ENCODE peak calls at places on chromosome 20, in ten cellular contexts. P is tibial artery, K is prostate gland, Y is OCI-LY7, S is fibroblast of lung, N is mammary epithelial cell, W is psoas muscle, B is A549, U is tibial nerve, Q is IMR-90. G is an unnamed sample. For H3K9me3, the result is how much of the 10 kb centered on the place peaks cover.

GRCh38 chr20:31821427-31821826 is 2.3 kb downstream of the MYLK2 start:
- DNase-seq in Q (no peak), S (no peak), N (no peak), Y (no peak), U (no peak), B (no peak), W (peak), P (no peak), K (no peak), G (no peak)

GRCh38 chr20:33014336-33015113 is 7.0 kb downstream of the BPIFB2 start:
- DNase-seq in S (no peak), P (no peak), Q (no peak), K (no peak), N (no peak), Y (no peak), U (no peak), W (no peak), B (no peak), G (no peak)

GRCh38 chr20:48286571-48287551 is 501.6 kb upstream of the SULF2 start:
- DNase-seq in P (no peak), Q (no peak), B (no peak), K (no peak), U (peak), S (peak), W (no peak), N (no peak), Y (no peak), G (no peak)

GRCh38 chr20:6008254-6008653 is 45.6 kb downstream of the LRRN4 start:
- DNase-seq in B (peak), P (peak), W (peak), K (peak), S (peak), Q (peak), Y (no peak), U (peak), N (peak), G (no peak)

GRCh38 chr20:21396921-21397340 is 395 bp downstream of the NKX2-4 start:
- DNase-seq in Q (no peak), B (no peak), K (no peak), U (no peak), W (no peak), P (no peak), S (no peak), N (no peak), Y (no peak), G (no peak)

GRCh38 chr20:22866757-22867425 is 168.2 kb upstream of the SSTR4 start:
- DNase-seq in S (no peak), N (no peak), P (no peak), B (peak), W (no peak), U (no peak), K (no peak), Y (no peak), Q (no peak), G (no peak)

GRCh38 chr20:63978319-63979220 is 872 bp downstream of the SAMD10 start:
- DNase-seq in B (no peak), W (peak), K (peak), N (peak), U (no peak), S (peak), Y (peak), P (no peak), Q (peak), G (no peak)

GRCh38 chr20:8121666-8122065 is 10.4 kb upstream of the PLCB1 start:
- DNase-seq in U (no peak), B (no peak), W (no peak), S (no peak), K (no peak), Q (no peak), P (no peak), N (no peak), Y (no peak), G (no peak)

GRCh38 chr20:47320990-47321805 is 35.3 kb downstream of the ZMYND8 start:
- DNase-seq in K (peak), Q (no peak), Y (no peak), N (peak), B (peak), U (no peak), P (no peak), S (no peak), W (no peak), G (no peak)

GRCh38 chr20:53698321-53698978 is 104.8 kb upstream of the ZNF217 start:
- DNase-seq in N (no peak), B (no peak), S (no peak), K (no peak), Y (no peak), U (no peak), W (no peak), P (no peak), Q (no peak), G (no peak)

GRCh38 chr20:43571310-43571709 is 12.5 kb downstream of the SGK2 start:
- DNase-seq in S (no peak), Q (no peak), P (no peak), U (no peak), K (no peak), W (no peak), B (no peak), Y (peak), N (no peak), G (no peak)

GRCh38 chr20:46828471-46828870 is 66.2 kb upstream of the EYA2 start:
- DNase-seq in S (peak), K (no peak), U (no peak), N (peak), B (no peak), P (no peak), Q (peak), Y (no peak), W (no peak), G (no peak)

GRCh38 chr20:38452880-38453624 is 17.9 kb upstream of the SNHG17 start:
- DNase-seq in N (no peak), B (no peak), K (no peak), S (peak), Q (peak), W (no peak), P (no peak), U (no peak), Y (no peak), G (no peak)

GRCh38 chr20:44981736-44982406 is 15.6 kb downstream of the STK4 start:
- DNase-seq in P (no peak), S (no peak), K (no peak), U (no peak), B (no peak), W (no peak), Y (no peak), N (no peak), Q (no peak), G (no peak)

GRCh38 chr20:50438986-50439407 is 71.2 kb upstream of the PTPN1 start:
- DNase-seq in P (no peak), K (no peak), B (peak), U (no peak), W (no peak), Y (no peak), N (peak), Q (peak), S (peak), G (peak)

GRCh38 chr20:52859156-52859887 is 112.8 kb upstream of the TSHZ2 start:
- DNase-seq in W (no peak), P (no peak), U (no peak), N (peak), Q (no peak), B (no peak), Y (no peak), S (peak), K (no peak), G (no peak)

GRCh38 chr20:8421981-8422380 is 289.9 kb downstream of the PLCB1 start:
- DNase-seq in P (no peak), B (no peak), N (no peak), K (no peak), S (no peak), W (no peak), U (no peak), Q (peak), Y (no peak), G (no peak)

GRCh38 chr20:50368813-50369224 is 141.4 kb upstream of the PTPN1 start:
- DNase-seq in S (peak), P (no peak), W (no peak), U (no peak), Q (peak), N (no peak), B (no peak), Y (no peak), K (no peak), G (no peak)

GRCh38 chr20:46011631-46012482 is 3.1 kb downstream of the MMP9 start:
- DNase-seq in N (no peak), W (peak), P (no peak), K (no peak), B (peak), U (no peak), S (peak), Q (peak), Y (peak), G (no peak)

GRCh38 chr20:48403362-48403761 is 424.4 kb downstream of the PREX1 start:
- DNase-seq in Q (no peak), Y (no peak), B (no peak), N (no peak), K (no peak), P (no peak), S (no peak), U (no peak), W (no peak), G (no peak)

GRCh38 chr20:35054804-35055203 is 37.8 kb downstream of the TRPC4AP start:
- DNase-seq in B (no peak), U (no peak), N (no peak), P (no peak), W (no peak), K (no peak), Q (no peak), Y (no peak), S (no peak), G (no peak)

GRCh38 chr20:50077818-50078601 is 34.9 kb downstream of the UBE2V1 start:
- DNase-seq in P (no peak), Y (no peak), S (no peak), W (no peak), N (no peak), K (no peak), B (no peak), U (no peak), Q (no peak), G (no peak)

GRCh38 chr20:46814366-46815232 is 80.0 kb upstream of the EYA2 start:
- DNase-seq in Y (no peak), Q (peak), S (peak), B (peak), K (peak), N (peak), U (no peak), P (no peak), W (no peak), G (peak)

GRCh38 chr20:43765933-43766332 is 39.1 kb upstream of the GTSF1L start:
- DNase-seq in U (no peak), S (no peak), P (no peak), Q (no peak), Y (no peak), K (no peak), N (no peak), B (no peak), W (no peak), G (no peak)

GRCh38 chr20:38804682-38805501 is 605 bp upstream of the PPP1R16B start:
- DNase-seq in W (peak), K (no peak), B (no peak), Q (no peak), U (no peak), S (no peak), P (no peak), Y (peak), N (no peak), G (no peak)

GRCh38 chr20:16707674-16708073 is 22.2 kb upstream of the SNRPB2 start:
- DNase-seq in B (no peak), Q (no peak), P (no peak), N (peak), Y (peak), U (no peak), W (no peak), S (no peak), K (no peak), G (no peak)

GRCh38 chr20:32830437-32830836 is 10.7 kb downstream of the MAPRE1 start:
- DNase-seq in P (peak), Q (peak), S (peak), K (peak), U (peak), B (no peak), Y (no peak), N (no peak), W (no peak), G (no peak)

GRCh38 chr20:47031821-47032220 is 137.2 kb downstream of the EYA2 start:
- DNase-seq in P (no peak), U (no peak), K (no peak), B (no peak), S (no peak), Y (no peak), W (no peak), Q (no peak), N (no peak), G (no peak)

GRCh38 chr20:24961384-24962181 is 12.5 kb downstream of the CST7 start:
- DNase-seq in S (no peak), N (no peak), W (no peak), U (no peak), B (no peak), Q (no peak), Y (no peak), K (no peak), P (no peak), G (no peak)

DNA sequence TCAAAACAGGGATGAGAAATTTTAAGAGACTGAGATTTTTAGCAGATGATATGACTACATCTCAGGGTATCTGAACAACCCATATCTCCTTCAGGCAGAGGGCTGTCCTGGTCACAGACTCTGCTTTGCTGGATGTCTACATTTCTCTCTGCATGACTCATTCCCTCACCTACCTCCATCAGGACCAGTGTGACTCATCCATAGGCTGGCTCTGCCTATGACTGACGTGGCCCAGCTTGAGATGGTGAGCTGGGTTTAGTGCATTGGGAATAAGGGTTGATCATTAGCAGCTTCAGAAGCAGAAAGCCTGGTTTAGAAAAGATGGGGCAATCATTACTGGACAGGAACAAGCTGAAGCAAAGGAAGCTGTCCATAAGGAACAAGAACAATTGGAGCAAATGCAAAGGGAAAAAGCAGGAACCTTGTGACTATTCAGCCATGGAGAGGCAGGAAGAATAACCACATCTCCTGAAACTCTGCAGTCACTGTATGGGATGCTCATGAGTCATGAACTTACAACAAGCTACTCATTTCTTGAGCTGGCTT is 86.4 kb upstream of the CBLN4 start:
- DNase-seq in Q (no peak), P (no peak), U (no peak), Y (no peak), N (peak), W (no peak), S (no peak), K (no peak), B (no peak), G (no peak)
- H3K9me3 ChIP-seq in Q (under half), P (under half), U (under half), Y (under half), N (under half), W (under half), S (under half), K (under half), B (under half), G (under half)

GRCh38 chr20:42259389-42259788 is 641.2 kb upstream of the CHD6 start:
- DNase-seq in P (no peak), S (no peak), Y (no peak), U (no peak), N (no peak), Q (no peak), W (no peak), B (no peak), K (no peak), G (no peak)

GRCh38 chr20:42255820-42256219 is 637.6 kb upstream of the CHD6 start:
- DNase-seq in P (no peak), B (no peak), U (no peak), S (no peak), N (no peak), W (no peak), Y (no peak), K (no peak), Q (no peak), G (no peak)

GRCh38 chr20:42260216-42260615 is 642.0 kb upstream of the CHD6 start:
- DNase-seq in S (no peak), Q (no peak), Y (no peak), K (no peak), W (no peak), P (no peak), B (no peak), U (no peak), N (no peak), G (no peak)

GRCh38 chr20:42261766-42262165 is 643.6 kb upstream of the CHD6 start:
- DNase-seq in K (no peak), S (no peak), Q (no peak), P (no peak), N (no peak), Y (no peak), U (no peak), W (no peak), B (no peak), G (no peak)

DNA sequence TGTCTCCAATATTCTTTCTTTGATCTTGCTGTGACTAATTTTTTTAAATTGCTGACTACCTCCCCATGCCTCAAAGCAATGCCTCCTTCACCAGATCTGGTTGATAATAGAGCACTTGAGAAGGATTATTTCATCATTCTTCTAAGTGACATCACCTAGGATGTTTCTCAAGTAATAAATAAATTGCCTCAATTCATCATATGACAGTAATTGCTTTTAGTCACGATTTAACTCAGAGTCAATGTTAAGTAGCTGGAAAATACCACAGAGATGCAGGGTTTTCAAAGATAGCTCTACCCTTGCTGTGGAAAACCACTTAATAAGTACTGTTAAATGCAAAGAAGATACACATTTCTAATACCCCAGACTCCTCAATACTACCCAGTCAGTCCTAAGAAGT is 640.4 kb upstream of the CHD6 start:
- DNase-seq in N (no peak), K (no peak), B (no peak), U (no peak), Q (no peak), P (no peak), S (no peak), Y (no peak), W (no peak), G (no peak)
- H3K9me3 ChIP-seq in N (under half), K (under half), B (under half), U (under half), Q (under half), P (under half), S (under half), Y (under half), W (under half), G (under half)

GRCh38 chr20:51575486-51575885 is 33.0 kb upstream of the NFATC2 start:
- DNase-seq in P (no peak), Q (no peak), B (no peak), N (no peak), Y (no peak), U (no peak), K (no peak), W (no peak), S (no peak), G (no peak)
- H3K9me3 ChIP-seq in P (under half), Q (under half), B (under half), N (under half), Y (under half), U (under half), K (under half), W (under half), S (under half), G (under half)

DNA sequence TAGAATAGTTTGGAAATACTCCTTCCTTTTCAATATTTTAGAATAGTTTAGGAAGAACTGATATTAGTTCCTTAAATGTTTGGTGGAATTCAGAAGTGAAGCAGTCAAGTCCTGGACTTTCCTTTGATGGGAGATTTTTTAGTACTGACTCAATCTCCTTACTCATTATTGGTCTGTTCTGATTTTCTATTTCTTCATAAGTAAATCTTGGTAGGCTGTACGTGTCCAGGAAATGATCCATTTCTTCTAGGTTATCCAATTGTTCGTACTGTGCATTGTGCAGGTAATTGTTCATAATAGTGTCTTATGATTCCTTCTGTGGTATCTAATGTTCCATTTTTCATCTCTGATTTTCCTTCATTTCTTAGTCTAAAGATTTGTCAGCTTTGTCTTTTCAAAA is 138.9 kb downstream of the SYCP2 start:
- DNase-seq in Q (no peak), N (peak), W (no peak), K (no peak), S (no peak), U (no peak), B (no peak), Y (no peak), P (no peak), G (no peak)
- H3K9me3 ChIP-seq in Q (under half), N (under half), W (under half), K (under half), S (under half), U (under half), B (under half), Y (under half), P (under half), G (under half)

DNA sequence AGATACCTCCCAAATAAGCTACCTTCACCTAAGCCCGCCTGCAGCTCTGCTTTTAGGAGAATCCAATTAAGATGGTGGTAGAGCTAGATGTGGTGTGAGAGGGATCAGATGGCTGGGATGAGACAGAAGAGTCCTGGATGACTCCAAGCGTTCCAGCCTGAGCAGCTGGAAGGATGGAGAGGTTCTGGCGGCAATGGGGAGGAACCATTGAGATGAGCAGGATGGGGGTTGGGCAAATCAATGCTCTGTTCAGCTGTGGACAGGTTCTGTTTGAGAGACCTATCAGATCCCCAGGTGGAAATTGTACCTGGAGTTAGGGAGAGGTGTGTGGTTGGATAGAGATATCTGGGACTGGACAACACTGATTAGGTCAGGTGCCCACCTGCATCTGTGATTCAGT is 23.0 kb downstream of the PHACTR3 start:
- DNase-seq in B (no peak), U (no peak), K (no peak), N (no peak), S (no peak), Y (no peak), W (no peak), P (no peak), Q (no peak), G (no peak)
- H3K9me3 ChIP-seq in B (under half), U (under half), K (under half), N (under half), S (under half), Y (under half), W (under half), P (under half), Q (under half), G (under half)

DNA sequence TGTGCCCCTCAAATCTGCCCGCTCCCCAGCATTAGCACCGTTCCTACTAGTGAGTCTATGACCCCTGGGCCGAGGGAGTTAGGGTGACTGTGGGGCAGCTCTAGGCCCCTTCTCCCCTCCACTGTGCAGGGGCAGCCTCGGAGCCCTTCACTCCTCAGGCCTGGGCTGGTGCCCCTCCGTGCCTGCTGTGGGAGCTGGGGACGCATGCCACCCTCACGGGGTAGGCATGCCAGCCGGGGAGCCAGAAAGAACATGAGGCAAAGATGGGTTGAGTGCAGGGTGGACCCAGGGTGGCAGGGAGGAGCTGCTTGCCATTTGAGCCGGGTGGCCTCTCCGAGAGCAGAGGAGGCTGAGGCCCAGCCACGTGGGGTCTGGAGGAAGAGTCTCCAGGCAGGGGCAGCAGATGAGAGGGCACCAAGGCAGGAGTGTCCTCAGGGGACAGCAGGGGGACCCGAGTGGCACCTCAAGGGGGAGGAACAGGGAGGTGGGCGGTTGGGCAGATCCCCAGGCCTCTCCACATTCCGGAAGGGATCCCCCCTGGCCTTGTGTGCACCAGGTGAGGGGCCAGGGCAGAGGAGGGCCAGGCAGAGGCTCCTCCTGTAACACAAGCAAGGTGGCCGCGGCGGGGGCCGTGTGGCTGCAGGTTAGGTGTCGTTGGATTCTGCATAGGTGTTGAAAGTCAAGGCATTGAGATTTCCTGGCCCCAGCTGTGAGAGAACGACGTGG is 18.6 kb upstream of the LSM14B start:
- DNase-seq in U (no peak), B (no peak), Q (no peak), W (no peak), Y (no peak), S (no peak), K (no peak), N (no peak), P (no peak), G (no peak)
- H3K9me3 ChIP-seq in U (under half), B (half or more), Q (under half), W (under half), Y (under half), S (under half), K (under half), N (under half), P (under half), G (under half)